ENCODE peak calls at places on chromosomes 13 and 19, in nine cellular contexts. Y, B, E, R, J, U, T, L and M are unnamed samples.

GRCh38 chr13:23496255-23496654 is 62.8 kb upstream of the SACS start:
- DNase-seq in U (no peak), E (no peak), R (no peak), J (no peak), B (no peak), L (no peak), Y (no peak), T (no peak), M (no peak)

GRCh38 chr13:51453959-51454703 is 1.3 kb upstream of the INTS6 start:
- DNase-seq in R (peak), E (peak), U (no peak), T (peak), B (no peak), J (peak), Y (peak), L (no peak), M (peak)

GRCh38 chr13:24747248-24748151 is 16.5 kb upstream of the RNF17 start:
- DNase-seq in U (peak), Y (no peak), R (no peak), T (peak), E (peak), L (no peak), B (no peak), J (peak), M (no peak)

GRCh38 chr13:66114127-66114526 is 1116.0 kb downstream of the PCDH9 start:
- DNase-seq in J (no peak), B (no peak), T (no peak), E (no peak), U (no peak), R (no peak), L (no peak), Y (no peak), M (no peak)

GRCh38 chr13:53250272-53250875 is 221.8 kb downstream of the OLFM4 start:
- DNase-seq in R (no peak), T (peak), L (peak), E (peak), B (peak), U (no peak), Y (peak), J (peak), M (no peak)

GRCh38 chr19:858868-859843 is at the start of gene CFD:
- DNase-seq in R (no peak), Y (no peak), U (peak), L (no peak), E (no peak), T (no peak), B (no peak), J (no peak), M (peak)

GRCh38 chr13:28679628-28680027 is 20.7 kb downstream of the POMP start:
- DNase-seq in T (peak), U (no peak), E (no peak), J (no peak), R (no peak), L (no peak), B (no peak), Y (no peak), M (no peak)

GRCh38 chr19:52936958-52937334 is 13.7 kb upstream of the ZNF888 start:
- DNase-seq in L (no peak), B (no peak), U (no peak), J (no peak), Y (no peak), T (no peak), R (no peak), E (no peak), M (no peak)

GRCh38 chr13:19984430-19985218 is 26.1 kb downstream of the ZMYM2 start:
- DNase-seq in Y (no peak), U (no peak), J (no peak), L (peak), E (peak), R (peak), B (no peak), T (peak), M (no peak)

GRCh38 chr13:32940601-32941000 is 75.6 kb upstream of the KL start:
- DNase-seq in L (peak), E (no peak), U (no peak), T (no peak), Y (no peak), J (no peak), B (peak), R (no peak), M (peak)

GRCh38 chr13:50740052-50740741 is 103.3 kb downstream of the DLEU7 start:
- DNase-seq in B (no peak), Y (no peak), T (no peak), J (no peak), R (no peak), U (no peak), E (no peak), L (no peak), M (no peak)

GRCh38 chr13:76164290-76164689 is 528.2 kb downstream of the LMO7 start:
- DNase-seq in Y (no peak), T (no peak), L (no peak), E (no peak), J (no peak), B (peak), R (no peak), U (no peak), M (no peak)

GRCh38 chr13:46184277-46184699 is 2.3 kb upstream of the LCP1 start:
- DNase-seq in E (peak), J (peak), L (no peak), Y (peak), R (peak), T (peak), U (no peak), B (peak), M (peak)

GRCh38 chr19:2604747-2605329 is 97.7 kb downstream of the GNG7 start:
- DNase-seq in L (no peak), T (no peak), Y (no peak), E (no peak), R (no peak), B (no peak), J (no peak), U (no peak), M (peak)

GRCh38 chr19:18096258-18096657 is 1.3 kb upstream of the MAST3 start:
- DNase-seq in L (no peak), R (no peak), Y (no peak), B (no peak), U (no peak), E (no peak), J (no peak), T (no peak), M (no peak)

GRCh38 chr13:112931028-112931934 is 37.7 kb upstream of the MCF2L start:
- DNase-seq in B (peak), J (no peak), Y (no peak), T (peak), E (no peak), L (no peak), R (no peak), U (no peak), M (peak)

GRCh38 chr13:111115051-111115840 is at the start of gene ARHGEF7:
- DNase-seq in E (no peak), R (no peak), Y (no peak), B (no peak), J (no peak), U (no peak), T (peak), L (no peak), M (no peak)

GRCh38 chr19:37506387-37507166 is at the start of gene ZNF793:
- DNase-seq in B (peak), R (peak), U (peak), J (peak), Y (peak), E (peak), L (peak), T (no peak), M (peak)

GRCh38 chr13:80824231-80824630 is 483.3 kb upstream of the SPRY2 start:
- DNase-seq in R (no peak), E (no peak), B (no peak), L (no peak), Y (no peak), J (no peak), U (no peak), T (no peak), M (no peak)

GRCh38 chr19:35963514-35963913 is 27.3 kb downstream of the LRFN3 start:
- DNase-seq in U (no peak), L (no peak), J (peak), E (no peak), R (no peak), T (peak), B (peak), Y (peak), M (no peak)